ENCODE peak calls at places on chromosomes 6 and 20, in ten cellular contexts. W, E, O, I, D, X, R, B, K and G are unnamed samples.

GRCh38 chr6:136226027-136226673 is 24.0 kb downstream of the MTFR2 start:
- DNase-seq in W (peak; percentile 79), E (peak; percentile 21), O (peak; percentile 14), I (peak; percentile 72), D (peak; percentile 68), X (peak; percentile 78), R (peak; percentile 65), B (no peak), K (no peak), G (peak; percentile 46)

GRCh38 chr20:38275815-38276550 is 15.4 kb upstream of the KIAA1755 start:
- DNase-seq in W (no peak), E (peak; percentile 90), O (peak; percentile 38), I (no peak), D (peak; percentile 92), X (peak; percentile 96), R (no peak), B (peak; percentile 19), K (no peak), G (peak; percentile 91)

GRCh38 chr6:2529217-2529719 is 221.5 kb downstream of the MYLK4 start:
- DNase-seq in W (no peak), E (no peak), O (no peak), I (no peak), D (no peak), X (no peak), R (no peak), B (no peak), K (no peak), G (no peak)

GRCh38 chr6:13431861-13432465 is 55.4 kb downstream of the GFOD1 start:
- DNase-seq in W (no peak), E (peak; percentile 25), O (no peak), I (peak; percentile 56), D (peak; percentile 22), X (peak; percentile 51), R (no peak), B (peak; percentile 63), K (no peak), G (peak; percentile 9)

GRCh38 chr6:97177905-97178304 is 105.1 kb downstream of the MMS22L start:
- DNase-seq in W (no peak), E (peak; percentile 14), O (no peak), I (no peak), D (peak; percentile 9), X (no peak), R (no peak), B (no peak), K (no peak), G (no peak)

GRCh38 chr6:143196525-143197225 is 136.0 kb downstream of the AIG1 start:
- DNase-seq in W (no peak), E (no peak), O (no peak), I (no peak), D (no peak), X (no peak), R (no peak), B (no peak), K (no peak), G (peak; percentile 12)

GRCh38 chr6:139449611-139450000 is 75.2 kb upstream of the CITED2 start:
- DNase-seq in W (no peak), E (peak; percentile 29), O (no peak), I (no peak), D (peak; percentile 12), X (peak; percentile 58), R (no peak), B (no peak), K (no peak), G (peak; percentile 39)

GRCh38 chr6:160462551-160463109 is 114.5 kb downstream of the SLC22A3 start:
- DNase-seq in W (no peak), E (peak; percentile 85), O (peak; percentile 59), I (peak; percentile 67), D (peak; percentile 85), X (peak; percentile 93), R (no peak), B (no peak), K (no peak), G (peak; percentile 77)

GRCh38 chr6:77839292-77839691 is 186.5 kb downstream of the MEI4 start:
- DNase-seq in W (no peak), E (no peak), O (no peak), I (no peak), D (no peak), X (no peak), R (no peak), B (no peak), K (no peak), G (no peak)

GRCh38 chr20:41260734-41261220 is 56.8 kb downstream of the ZHX3 start:
- DNase-seq in W (no peak), E (no peak), O (no peak), I (no peak), D (no peak), X (no peak), R (no peak), B (no peak), K (no peak), G (no peak)

DNA sequence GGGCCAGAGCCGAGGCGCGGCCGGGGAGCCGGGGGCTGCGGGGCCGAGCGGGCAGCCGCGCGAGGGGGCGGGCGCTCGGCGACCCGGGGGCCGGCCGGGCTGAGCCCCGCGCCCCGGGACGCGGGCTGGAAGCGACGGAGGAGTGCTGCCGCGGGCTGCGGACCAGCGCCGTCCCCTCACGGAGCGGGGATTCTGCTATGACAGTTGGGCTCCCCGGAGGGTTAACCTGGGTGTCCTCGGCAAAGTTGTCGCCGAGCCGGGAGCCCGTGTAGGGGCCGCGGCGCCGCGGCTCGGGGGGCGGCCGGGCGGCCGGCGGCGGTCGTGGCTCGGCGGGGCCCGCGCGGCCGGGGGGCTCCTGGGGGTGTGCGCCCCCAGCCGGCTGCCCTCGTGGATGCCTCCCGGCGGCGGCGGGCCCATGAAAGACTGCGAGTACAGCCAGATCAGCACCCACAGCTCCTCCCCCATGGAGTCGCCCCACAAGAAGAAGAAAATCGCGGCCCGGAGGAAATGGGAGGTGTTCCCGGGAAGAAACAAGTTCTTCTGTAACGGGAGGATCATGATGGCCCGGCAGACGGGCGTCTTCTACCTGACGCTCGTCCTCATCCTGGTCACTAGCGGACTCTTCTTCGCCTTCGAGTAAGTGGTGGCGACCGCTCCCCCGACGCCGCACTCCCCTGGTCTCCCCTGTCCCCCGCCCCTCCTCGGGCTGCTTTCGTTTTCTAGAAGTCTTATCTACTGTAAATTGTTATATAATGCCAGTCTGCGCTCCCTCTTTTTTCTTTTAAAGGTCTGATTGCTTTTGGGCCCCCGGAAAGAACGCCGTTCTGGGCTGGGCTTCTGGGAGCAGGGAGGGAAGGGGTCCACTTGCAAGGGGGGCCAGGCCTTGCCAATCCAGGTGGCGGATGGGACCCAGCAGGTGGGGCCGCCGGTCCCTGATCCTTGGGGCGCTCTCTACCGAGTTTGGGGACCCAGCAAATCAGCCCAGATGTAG is 936 bp downstream of the ZDHHC14 start:
- DNase-seq in W (peak; percentile 73), E (peak; percentile 32), O (no peak), I (peak; percentile 72), D (peak; percentile 31), X (peak; percentile 53), R (peak; percentile 77), B (peak; percentile 77), K (peak; percentile 61), G (peak; percentile 41)
- TF ChIP-seq CTCF in W (no peak), E (peak; percentile 9), O (no peak), I (no peak), D (no peak), X (peak; percentile 15), R (no peak), B (no peak), K (no peak), G (no peak)

GRCh38 chr20:61965606-61966491 is 99.8 kb downstream of the TAF4 start:
- DNase-seq in W (peak; percentile 88), E (no peak), O (no peak), I (no peak), D (no peak), X (no peak), R (no peak), B (no peak), K (no peak), G (no peak)
- TF ChIP-seq CTCF in W (peak; percentile 27), E (no peak), O (no peak), I (no peak), D (no peak), X (no peak), R (no peak), B (no peak), K (no peak), G (peak; percentile 21)

DNA sequence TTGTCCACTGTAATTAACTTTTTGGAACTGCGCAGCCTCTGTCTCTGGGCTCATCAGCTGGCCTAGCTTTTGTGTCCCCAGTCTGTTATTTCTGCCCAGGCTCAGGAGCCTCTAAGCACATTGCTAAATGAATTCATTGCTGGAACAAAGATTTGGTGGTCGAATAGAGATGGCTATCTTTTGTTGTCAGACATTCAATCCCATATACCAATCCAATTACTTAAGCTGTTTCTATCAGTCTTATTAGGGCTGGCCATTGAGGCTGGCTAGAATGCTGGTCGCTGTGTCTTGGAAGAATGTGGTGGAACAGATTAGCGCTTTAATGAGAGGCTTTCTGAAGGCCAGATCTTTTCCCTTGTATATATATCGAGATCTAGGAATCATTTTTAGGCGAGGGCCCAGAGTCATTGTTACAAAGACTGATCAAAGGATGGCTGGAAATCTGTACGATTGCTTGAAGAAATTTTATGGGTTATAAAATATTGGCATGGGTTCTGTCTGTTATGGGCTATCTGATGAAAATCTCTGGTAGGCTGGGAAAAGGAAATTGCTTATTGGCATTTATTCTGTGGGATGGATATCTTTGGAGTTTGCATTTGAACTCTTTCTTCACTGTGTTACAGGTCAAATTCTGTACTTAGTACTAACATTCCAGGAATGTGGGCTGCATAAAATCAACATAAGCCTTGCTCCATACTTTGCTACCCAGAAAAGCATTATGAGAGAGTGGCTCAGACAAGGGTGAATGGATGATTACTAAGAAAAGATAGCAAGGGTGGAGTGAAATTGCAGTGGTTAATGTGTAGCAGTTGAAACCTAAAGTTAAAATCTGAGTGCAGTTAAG is 34.8 kb upstream of the JAG1 start:
- DNase-seq in W (no peak), E (peak; percentile 77), O (peak; percentile 71), I (no peak), D (peak; percentile 92), X (peak; percentile 83), R (peak; percentile 32), B (no peak), K (no peak), G (peak; percentile 38)
- TF ChIP-seq CTCF in W (no peak), E (no peak), O (no peak), I (no peak), D (no peak), X (no peak), R (no peak), B (no peak), K (no peak), G (no peak)

GRCh38 chr20:11350126-11351005 is 567.3 kb upstream of the BTBD3 start:
- DNase-seq in W (no peak), E (peak; percentile 100), O (peak; percentile 46), I (no peak), D (no peak), X (peak; percentile 79), R (peak; percentile 37), B (peak; percentile 61), K (no peak), G (peak; percentile 2)
- TF ChIP-seq CTCF in W (no peak), E (peak; percentile 40), O (no peak), I (no peak), D (no peak), X (no peak), R (peak; percentile 9), B (no peak), K (no peak), G (no peak)